ENCODE peak calls at places on chromosomes 16 and 17, in nine cellular contexts. One of them, this sample, is unnamed.

GRCh38 chr16:64982581-64982980 is 139.3 kb downstream of the CDH11 start:
- DNase-seq in adipocyte: peak; percentile 51
- DNase-seq in colonic mucosa: no peak
- DNase-seq in upper lobe of right lung: no peak
- DNase-seq in ovary: no peak
- DNase-seq in GM23248: peak; percentile 54
- DNase-seq in HCT116: no peak
- DNase-seq in Peyer's patch: no peak
- DNase-seq in neural progenitor cell: no peak
- DNase-seq in this sample: no peak

GRCh38 chr17:35875439-35876139 is 4.6 kb downstream of the CCL5 start:
- DNase-seq in adipocyte: no peak
- DNase-seq in colonic mucosa: no peak
- DNase-seq in upper lobe of right lung: no peak
- DNase-seq in ovary: no peak
- DNase-seq in GM23248: no peak
- DNase-seq in HCT116: no peak
- DNase-seq in Peyer's patch: no peak
- DNase-seq in neural progenitor cell: no peak
- DNase-seq in this sample: no peak

GRCh38 chr17:66343531-66344078 is 41.2 kb downstream of the PRKCA start:
- DNase-seq in adipocyte: no peak
- DNase-seq in colonic mucosa: no peak
- DNase-seq in upper lobe of right lung: no peak
- DNase-seq in ovary: no peak
- DNase-seq in GM23248: no peak
- DNase-seq in HCT116: no peak
- DNase-seq in Peyer's patch: no peak
- DNase-seq in neural progenitor cell: no peak
- DNase-seq in this sample: no peak

GRCh38 chr17:62565817-62566216 is 61.7 kb upstream of the MRC2 start:
- DNase-seq in adipocyte: peak; percentile 46
- DNase-seq in colonic mucosa: no peak
- DNase-seq in upper lobe of right lung: no peak
- DNase-seq in ovary: no peak
- DNase-seq in GM23248: peak; percentile 91
- DNase-seq in HCT116: no peak
- DNase-seq in Peyer's patch: no peak
- DNase-seq in neural progenitor cell: no peak
- DNase-seq in this sample: no peak

GRCh38 chr16:85412911-85413520 is 200.1 kb upstream of the GSE1 start:
- DNase-seq in adipocyte: no peak
- DNase-seq in colonic mucosa: no peak
- DNase-seq in upper lobe of right lung: peak; percentile 51
- DNase-seq in ovary: no peak
- DNase-seq in GM23248: no peak
- DNase-seq in HCT116: no peak
- DNase-seq in Peyer's patch: no peak
- DNase-seq in neural progenitor cell: no peak
- DNase-seq in this sample: no peak

GRCh38 chr17:58415371-58416055 is 1.8 kb downstream of the RNF43 start:
- DNase-seq in adipocyte: no peak
- DNase-seq in colonic mucosa: peak; percentile 49
- DNase-seq in upper lobe of right lung: no peak
- DNase-seq in ovary: no peak
- DNase-seq in GM23248: no peak
- DNase-seq in HCT116: no peak
- DNase-seq in Peyer's patch: peak; percentile 70
- DNase-seq in neural progenitor cell: peak; percentile 52
- DNase-seq in this sample: no peak

GRCh38 chr16:8741636-8742427 is 55.6 kb downstream of the TMEM186 start:
- DNase-seq in adipocyte: no peak
- DNase-seq in colonic mucosa: no peak
- DNase-seq in upper lobe of right lung: no peak
- DNase-seq in ovary: no peak
- DNase-seq in GM23248: no peak
- DNase-seq in HCT116: no peak
- DNase-seq in Peyer's patch: no peak
- DNase-seq in neural progenitor cell: no peak
- DNase-seq in this sample: no peak

GRCh38 chr17:15180121-15180561 is 85.0 kb downstream of the PMP22 start:
- DNase-seq in adipocyte: no peak
- DNase-seq in colonic mucosa: no peak
- DNase-seq in upper lobe of right lung: no peak
- DNase-seq in ovary: no peak
- DNase-seq in GM23248: no peak
- DNase-seq in HCT116: no peak
- DNase-seq in Peyer's patch: no peak
- DNase-seq in neural progenitor cell: no peak
- DNase-seq in this sample: no peak

GRCh38 chr16:3022208-3022696 is 1.5 kb downstream of the HCFC1R1 start:
- DNase-seq in adipocyte: peak; percentile 97
- DNase-seq in colonic mucosa: peak; percentile 88
- DNase-seq in upper lobe of right lung: peak; percentile 94
- DNase-seq in ovary: peak; percentile 90
- DNase-seq in GM23248: peak; percentile 98
- DNase-seq in HCT116: peak; percentile 82
- DNase-seq in Peyer's patch: peak; percentile 91
- DNase-seq in neural progenitor cell: peak; percentile 81
- DNase-seq in this sample: peak; percentile 78

GRCh38 chr16:75319513-75320401 is 68.3 kb upstream of the BCAR1 start:
- DNase-seq in adipocyte: peak; percentile 81
- DNase-seq in colonic mucosa: no peak
- DNase-seq in upper lobe of right lung: no peak
- DNase-seq in ovary: no peak
- DNase-seq in GM23248: peak; percentile 93
- DNase-seq in HCT116: no peak
- DNase-seq in Peyer's patch: no peak
- DNase-seq in neural progenitor cell: no peak
- DNase-seq in this sample: no peak

GRCh38 chr16:47905771-47906170 is 250.0 kb downstream of the ABCC12 start:
- DNase-seq in adipocyte: peak; percentile 25
- DNase-seq in colonic mucosa: no peak
- DNase-seq in upper lobe of right lung: no peak
- DNase-seq in ovary: no peak
- DNase-seq in GM23248: peak; percentile 26
- DNase-seq in HCT116: no peak
- DNase-seq in Peyer's patch: no peak
- DNase-seq in neural progenitor cell: no peak
- DNase-seq in this sample: no peak

GRCh38 chr16:87832759-87833502 is 36.4 kb downstream of the SLC7A5 start:
- DNase-seq in adipocyte: no peak
- DNase-seq in colonic mucosa: no peak
- DNase-seq in upper lobe of right lung: no peak
- DNase-seq in ovary: no peak
- DNase-seq in GM23248: no peak
- DNase-seq in HCT116: no peak
- DNase-seq in Peyer's patch: no peak
- DNase-seq in neural progenitor cell: no peak
- DNase-seq in this sample: no peak

DNA sequence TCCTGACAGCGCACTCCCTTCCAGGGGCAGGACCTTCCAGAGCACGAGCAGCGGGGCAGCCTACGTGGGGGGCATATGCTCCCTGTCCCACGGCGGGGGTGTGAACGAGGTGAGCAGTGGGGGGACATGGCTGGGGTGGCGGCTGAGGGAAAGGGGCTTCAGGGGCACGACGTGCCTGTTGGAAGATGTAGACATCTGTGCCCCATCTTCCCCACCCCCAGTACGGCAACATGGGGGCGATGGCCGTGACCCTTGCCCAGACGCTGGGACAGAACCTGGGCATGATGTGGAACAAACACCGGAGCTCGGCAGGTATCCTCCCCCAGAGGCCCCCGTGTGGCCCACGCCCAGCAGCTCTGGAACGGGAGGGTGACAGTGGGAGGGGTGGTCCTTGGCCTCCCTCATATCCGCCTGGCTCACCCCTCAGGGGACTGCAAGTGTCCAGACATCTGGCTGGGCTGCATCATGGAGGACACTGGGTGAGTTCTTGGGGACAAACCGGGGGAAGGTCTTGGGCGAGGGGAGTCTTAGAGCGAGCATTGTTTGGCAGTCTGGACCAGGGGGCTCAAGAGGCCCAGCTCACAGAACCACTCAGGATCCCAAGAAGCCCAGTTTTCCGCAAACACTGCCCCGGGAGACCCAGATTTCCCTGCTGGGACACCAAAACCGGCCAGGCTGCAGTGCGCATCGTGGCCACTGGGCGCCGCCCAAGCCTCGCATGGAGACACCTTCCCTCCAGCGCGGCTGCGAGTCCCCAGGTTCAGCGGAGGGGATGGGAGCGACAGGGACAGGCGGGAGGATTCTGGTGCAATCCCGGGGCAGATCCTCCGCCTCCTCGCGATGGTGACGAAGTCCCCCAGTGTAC is 15.7 kb downstream of the ADAM11 start:
- DNase-seq in adipocyte: peak; percentile 95
- DNase-seq in colonic mucosa: peak; percentile 95
- DNase-seq in upper lobe of right lung: peak; percentile 94
- DNase-seq in ovary: peak; percentile 86
- DNase-seq in GM23248: peak; percentile 92
- DNase-seq in HCT116: peak; percentile 57
- DNase-seq in Peyer's patch: peak; percentile 91
- DNase-seq in neural progenitor cell: peak; percentile 96
- DNase-seq in this sample: peak; percentile 58
- H3K27me3 ChIP-seq in adipocyte: peaks cover 19% of the 10 kb centered on the region
- H3K27me3 ChIP-seq in colonic mucosa: no peaks in the 10 kb centered on the region
- H3K27me3 ChIP-seq in upper lobe of right lung: peaks cover 14% of the 10 kb centered on the region
- H3K27me3 ChIP-seq in ovary: no peaks in the 10 kb centered on the region
- H3K27me3 ChIP-seq in GM23248: no peaks in the 10 kb centered on the region
- H3K27me3 ChIP-seq in HCT116: no peaks in the 10 kb centered on the region
- H3K27me3 ChIP-seq in Peyer's patch: no peaks in the 10 kb centered on the region
- H3K27me3 ChIP-seq in neural progenitor cell: peaks cover 20% of the 10 kb centered on the region
- H3K27me3 ChIP-seq in this sample: no peaks in the 10 kb centered on the region

DNA sequence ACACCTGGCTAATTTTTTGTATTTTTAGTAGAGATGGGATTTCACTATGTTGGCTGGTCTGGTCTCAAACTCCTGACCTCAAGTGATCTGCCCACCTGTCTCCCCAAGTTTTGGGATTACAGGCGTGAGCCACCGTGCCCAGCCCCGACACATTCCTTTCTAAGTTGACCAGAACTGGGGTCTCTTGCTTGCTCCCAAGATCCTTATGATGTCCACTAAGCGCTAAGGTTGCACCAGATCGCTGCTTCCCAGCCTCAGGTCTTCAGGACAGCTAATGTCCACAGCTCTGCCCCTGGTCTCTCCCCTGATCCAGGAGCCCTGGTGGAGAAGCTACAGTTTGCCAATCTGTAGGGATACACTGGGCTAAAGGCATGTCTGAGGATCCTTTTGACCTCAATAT is 29.5 kb downstream of the NSMCE1 start:
- DNase-seq in adipocyte: no peak
- DNase-seq in colonic mucosa: no peak
- DNase-seq in upper lobe of right lung: peak; percentile 33
- DNase-seq in ovary: no peak
- DNase-seq in GM23248: no peak
- DNase-seq in HCT116: no peak
- DNase-seq in Peyer's patch: no peak
- DNase-seq in neural progenitor cell: no peak
- DNase-seq in this sample: no peak
- H3K4me1 ChIP-seq in adipocyte: peaks cover 42% of the 10 kb centered on the region
- H3K4me1 ChIP-seq in colonic mucosa: peaks cover 30% of the 10 kb centered on the region
- H3K4me1 ChIP-seq in upper lobe of right lung: peaks cover 84% of the 10 kb centered on the region
- H3K4me1 ChIP-seq in ovary: peaks cover 23% of the 10 kb centered on the region
- H3K4me1 ChIP-seq in GM23248: peaks cover 54% of the 10 kb centered on the region
- H3K4me1 ChIP-seq in HCT116: peaks cover 14% of the 10 kb centered on the region
- H3K4me1 ChIP-seq in Peyer's patch: peaks cover 22% of the 10 kb centered on the region
- H3K4me1 ChIP-seq in neural progenitor cell: peaks cover 25% of the 10 kb centered on the region
- H3K4me1 ChIP-seq in this sample: peaks cover 28% of the 10 kb centered on the region

DNA sequence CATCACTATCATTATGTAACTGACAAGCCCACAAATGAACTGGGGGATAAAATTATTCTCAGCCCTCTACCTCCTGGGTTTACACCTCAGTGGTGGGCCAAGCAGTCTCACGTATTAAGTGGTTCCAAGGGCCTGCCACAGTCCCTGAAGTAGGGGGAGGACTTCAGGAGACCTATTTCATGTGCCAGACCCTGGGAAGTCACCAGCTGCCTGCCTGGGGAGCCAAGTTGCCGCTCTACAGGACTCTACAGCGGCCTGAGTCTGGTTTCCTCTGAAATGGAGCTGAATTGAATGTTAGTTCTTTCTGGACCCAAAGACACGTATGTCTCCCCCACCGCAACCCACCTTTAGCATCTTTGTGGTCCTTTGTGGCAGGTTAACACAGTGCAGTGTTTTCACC is 187.0 kb downstream of the IRX3 start:
- DNase-seq in adipocyte: no peak
- DNase-seq in colonic mucosa: no peak
- DNase-seq in upper lobe of right lung: no peak
- DNase-seq in ovary: no peak
- DNase-seq in GM23248: no peak
- DNase-seq in HCT116: no peak
- DNase-seq in Peyer's patch: no peak
- DNase-seq in neural progenitor cell: no peak
- DNase-seq in this sample: no peak
- H3K4me3 ChIP-seq in adipocyte: no peak overlapping the region
- H3K4me3 ChIP-seq in colonic mucosa: no peak overlapping the region
- H3K4me3 ChIP-seq in upper lobe of right lung: no peak overlapping the region
- H3K4me3 ChIP-seq in ovary: no peak overlapping the region
- H3K4me3 ChIP-seq in GM23248: no peak overlapping the region
- H3K4me3 ChIP-seq in HCT116: no peak overlapping the region
- H3K4me3 ChIP-seq in Peyer's patch: no peak overlapping the region
- H3K4me3 ChIP-seq in neural progenitor cell: no peak overlapping the region
- H3K4me3 ChIP-seq in this sample: no peak overlapping the region

DNA sequence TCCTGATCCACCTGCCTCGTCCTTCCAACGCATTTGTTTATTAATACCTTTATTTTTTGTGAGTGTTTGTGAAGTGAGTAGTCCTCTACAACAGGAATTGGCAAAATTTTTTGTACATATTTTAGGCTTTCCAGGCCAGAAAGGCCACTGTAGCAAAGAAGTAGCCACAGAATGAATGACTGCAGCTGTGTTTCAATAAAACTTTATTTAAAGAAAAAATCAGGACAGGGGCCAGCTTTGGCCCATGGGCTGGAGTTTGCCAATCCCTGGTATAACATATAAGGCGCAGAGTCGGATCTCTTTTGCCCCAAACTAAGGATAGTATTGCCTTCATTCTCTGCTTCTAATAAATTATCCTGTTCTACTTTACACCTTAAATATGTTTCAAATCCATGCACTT is 198.0 kb upstream of the COX10 start:
- DNase-seq in adipocyte: no peak
- DNase-seq in colonic mucosa: no peak
- DNase-seq in upper lobe of right lung: no peak
- DNase-seq in ovary: no peak
- DNase-seq in GM23248: no peak
- DNase-seq in HCT116: no peak
- DNase-seq in Peyer's patch: no peak
- DNase-seq in neural progenitor cell: no peak
- DNase-seq in this sample: no peak
- H3K27me3 ChIP-seq in adipocyte: no peaks in the 10 kb centered on the region
- H3K27me3 ChIP-seq in colonic mucosa: no peaks in the 10 kb centered on the region
- H3K27me3 ChIP-seq in upper lobe of right lung: no peaks in the 10 kb centered on the region
- H3K27me3 ChIP-seq in ovary: no peaks in the 10 kb centered on the region
- H3K27me3 ChIP-seq in GM23248: no peaks in the 10 kb centered on the region
- H3K27me3 ChIP-seq in HCT116: peaks cover 3% of the 10 kb centered on the region
- H3K27me3 ChIP-seq in Peyer's patch: no peaks in the 10 kb centered on the region
- H3K27me3 ChIP-seq in neural progenitor cell: no peaks in the 10 kb centered on the region
- H3K27me3 ChIP-seq in this sample: no peaks in the 10 kb centered on the region

GRCh38 chr17:64112978-64113377 is 17.0 kb downstream of the ERN1 start:
- DNase-seq in adipocyte: no peak
- DNase-seq in colonic mucosa: no peak
- DNase-seq in upper lobe of right lung: no peak
- DNase-seq in ovary: no peak
- DNase-seq in GM23248: no peak
- DNase-seq in HCT116: no peak
- DNase-seq in Peyer's patch: no peak
- DNase-seq in neural progenitor cell: no peak
- DNase-seq in this sample: no peak
- H3K4me1 ChIP-seq in adipocyte: peaks cover 41% of the 10 kb centered on the region
- H3K4me1 ChIP-seq in colonic mucosa: peaks cover 3% of the 10 kb centered on the region
- H3K4me1 ChIP-seq in upper lobe of right lung: peaks cover 48% of the 10 kb centered on the region
- H3K4me1 ChIP-seq in ovary: peaks cover 4% of the 10 kb centered on the region
- H3K4me1 ChIP-seq in GM23248: peaks cover 28% of the 10 kb centered on the region
- H3K4me1 ChIP-seq in HCT116: peaks cover 5% of the 10 kb centered on the region
- H3K4me1 ChIP-seq in Peyer's patch: no peaks in the 10 kb centered on the region
- H3K4me1 ChIP-seq in neural progenitor cell: peaks cover 5% of the 10 kb centered on the region
- H3K4me1 ChIP-seq in this sample: peaks cover 10% of the 10 kb centered on the region